ENCODE peak calls at places on chromosomes 4 and X, in four cellular contexts. T is H9, C is neuronal stem cell, H is IMR-90. Y is an unnamed sample. For H3K4me1, the result is how much of the 10 kb centered on the place peaks cover.

GRCh38 chr4:159227378-159227777 is 124.5 kb downstream of the RAPGEF2 start:
- DNase-seq in C (no peak), T (no peak), H (peak), Y (no peak)

GRCh38 chr4:101885574-101885973 is 95.0 kb downstream of the BANK1 start:
- DNase-seq in C (no peak), T (no peak), H (no peak), Y (no peak)

GRCh38 chr4:63563288-63564014 is 845.8 kb downstream of the TECRL start:
- DNase-seq in T (peak), C (peak), H (no peak), Y (no peak)

GRCh38 chr4:154595807-154596206 is 5.3 kb upstream of the FGA start:
- DNase-seq in C (no peak), H (no peak), T (no peak), Y (no peak)

GRCh38 chrX:37997096-37997495 is 9.3 kb upstream of the SYTL5 start:
- DNase-seq in H (no peak), T (no peak), C (no peak), Y (no peak)

GRCh38 chr4:33411182-33411581 is 2691.0 kb downstream of the PCDH7 start:
- DNase-seq in T (no peak), H (no peak), C (no peak), Y (no peak)

GRCh38 chr4:33714971-33715370 is 2529.3 kb downstream of the ARAP2 start:
- DNase-seq in H (no peak), C (no peak), T (no peak), Y (no peak)

GRCh38 chr4:116811730-116812129 is 273.6 kb downstream of the TRAM1L1 start:
- DNase-seq in H (no peak), C (no peak), T (no peak), Y (no peak)

GRCh38 chrX:80285131-80285773 is 135.0 kb upstream of the TENT5D start:
- DNase-seq in H (peak), C (peak), T (peak), Y (no peak)

GRCh38 chr4:83043801-83044407 is 8.9 kb downstream of the COPS4 start:
- DNase-seq in T (no peak), C (no peak), H (peak), Y (no peak)

GRCh38 chr4:73409978-73410588 is 6.0 kb downstream of the ALB start:
- DNase-seq in T (no peak), C (no peak), H (no peak), Y (no peak)

GRCh38 chrX:2888309-2888708 is 40.8 kb downstream of the ARSD start:
- DNase-seq in T (no peak), C (no peak), H (no peak), Y (no peak)

GRCh38 chr4:48799157-48799556 is 19.1 kb upstream of the FRYL start:
- DNase-seq in H (no peak), C (no peak), T (no peak), Y (no peak)

GRCh38 chr4:160020804-160021203 is 917.9 kb downstream of the RAPGEF2 start:
- DNase-seq in C (no peak), T (no peak), H (no peak), Y (no peak)

GRCh38 chrX:120755066-120755846 is 120.4 kb downstream of the CT47B1 start:
- DNase-seq in H (no peak), C (no peak), T (no peak), Y (no peak)

GRCh38 chrX:149877636-149878035 is 3.3 kb upstream of the MAGEA8 start:
- DNase-seq in H (no peak), C (no peak), T (no peak), Y (peak)

GRCh38 chr4:33323393-33323792 is 2603.2 kb downstream of the PCDH7 start:
- DNase-seq in T (no peak), C (no peak), H (no peak), Y (no peak)

GRCh38 chr4:16029329-16029728 is 54.5 kb downstream of the PROM1 start:
- DNase-seq in C (no peak), H (peak), T (no peak), Y (no peak)

GRCh38 chr4:128076465-128076864 is 15.4 kb downstream of the LARP1B start:
- DNase-seq in H (no peak), T (no peak), C (no peak), Y (no peak)

GRCh38 chr4:1033840-1034551 is 22.6 kb downstream of the FGFRL1 start:
- DNase-seq in C (no peak), H (peak), T (no peak), Y (no peak)

GRCh38 chrX:23699636-23700194 is 32.4 kb downstream of the PRDX4 start:
- DNase-seq in T (peak), C (no peak), H (peak), Y (peak)

GRCh38 chrX:77894921-77895886 is at the start of gene MAGT1:
- DNase-seq in C (peak), H (peak), T (peak), Y (peak)

GRCh38 chr4:164438321-164438720 is 315.6 kb upstream of the SMIM31 start:
- DNase-seq in T (no peak), H (peak), C (no peak), Y (no peak)

GRCh38 chrX:134006484-134007161 is 21.2 kb upstream of the GPC3 start:
- DNase-seq in H (no peak), C (no peak), T (no peak), Y (no peak)

GRCh38 chr4:51895816-51896408 is 53.0 kb downstream of the DCUN1D4 start:
- DNase-seq in C (peak), T (peak), H (peak), Y (peak)

DNA sequence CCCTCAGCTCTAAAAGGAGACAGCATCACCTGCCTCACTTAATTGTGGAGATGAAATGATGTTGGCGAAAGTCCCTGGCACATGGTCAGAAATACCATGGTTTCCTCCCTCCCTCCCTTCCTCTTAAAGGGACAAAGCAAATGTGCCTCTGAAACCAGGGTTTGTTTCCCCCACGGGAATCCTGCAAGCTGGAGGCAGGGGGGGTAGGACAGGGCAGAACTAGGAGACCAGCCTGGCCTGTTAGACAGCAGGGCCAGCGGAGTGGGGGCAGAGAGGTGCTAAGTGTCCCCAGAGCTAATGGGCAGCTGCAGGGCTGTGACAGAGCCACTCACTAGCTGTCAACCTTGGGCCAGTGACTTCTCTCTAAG is 5.7 kb downstream of the RTL5 start:
- DNase-seq in T (no peak), H (no peak), C (no peak), Y (no peak)
- H3K4me1 ChIP-seq in T (under half), H (under half), C (under half), Y (under half)

DNA sequence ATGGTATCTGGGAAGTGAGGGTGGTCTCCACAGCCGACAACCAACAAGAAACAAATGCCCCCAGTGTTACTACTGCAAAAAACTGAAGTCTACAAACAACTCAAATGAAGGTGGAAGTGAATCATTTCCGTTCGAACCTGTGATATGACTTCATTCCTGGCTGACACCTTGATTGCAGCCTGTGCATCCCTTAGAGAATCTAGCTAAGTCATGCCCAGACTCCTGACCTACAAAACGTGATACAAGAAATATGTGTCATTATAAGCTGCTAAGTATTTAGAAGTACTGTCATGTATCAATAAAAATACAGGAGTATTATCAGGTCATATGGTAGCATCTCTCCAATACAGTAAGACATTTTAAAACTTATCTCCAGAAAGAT is 959.7 kb upstream of the LCORL start:
- DNase-seq in H (no peak), T (no peak), C (no peak), Y (no peak)
- H3K9ac ChIP-seq in H (no peak), T (no peak), C (no peak), Y (no peak)

DNA sequence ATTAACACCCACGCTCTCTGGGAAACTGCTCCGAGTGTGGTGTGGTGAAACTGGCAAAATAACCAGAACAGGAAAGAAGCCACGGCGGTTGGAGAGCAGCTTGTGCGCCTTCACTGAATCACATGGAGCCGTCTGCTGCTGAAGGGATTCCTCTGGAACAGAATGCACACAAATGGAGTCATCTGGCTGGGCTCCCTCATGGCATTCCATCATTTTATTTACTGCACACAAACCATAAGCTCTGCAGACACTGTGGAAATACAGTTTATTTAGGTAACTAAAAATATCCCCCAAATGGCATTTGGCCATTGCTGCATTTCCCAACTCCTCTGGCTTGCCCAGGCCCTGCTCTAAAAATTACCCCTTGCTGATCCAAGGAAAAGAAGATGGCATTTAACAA is 187.0 kb upstream of the S100G start:
- DNase-seq in H (peak), C (no peak), T (no peak), Y (no peak)
- H3K18ac ChIP-seq in H (peak), C (no peak), T (no peak), Y (no peak)

GRCh38 chrX:43000121-43000520 is 222.2 kb upstream of the PPP1R2C start:
- DNase-seq in C (no peak), H (no peak), T (no peak), Y (no peak)
- H3K4me1 ChIP-seq in C (under half), H (under half), T (under half), Y (under half)